ENCODE peak calls at places on chromosomes 2 and 18, in four cellular contexts. J, D, V and S are unnamed samples.

GRCh38 chr2:137947714-137948336 is 16.4 kb upstream of the HNMT start:
- DNase-seq in D (peak; percentile 61), V (peak; percentile 47), J (peak; percentile 41), S (peak; percentile 60)

GRCh38 chr2:187654535-187654934 is 100.3 kb upstream of the TFPI start:
- DNase-seq in D (peak; percentile 76), J (no peak), V (peak; percentile 2), S (no peak)

GRCh38 chr2:107772380-107772779 is 54.3 kb upstream of the RGPD4 start:
- DNase-seq in J (no peak), V (no peak), D (no peak), S (no peak)

GRCh38 chr2:197255550-197255949 is 55.0 kb downstream of the ANKRD44 start:
- DNase-seq in D (peak; percentile 11), J (no peak), V (no peak), S (peak; percentile 44)

GRCh38 chr2:181250691-181251090 is 206.5 kb upstream of the ITGA4 start:
- DNase-seq in J (no peak), D (no peak), V (no peak), S (no peak)

GRCh38 chr2:1510184-1510583 is 96.9 kb downstream of the TPO start:
- DNase-seq in V (no peak), J (no peak), D (no peak), S (no peak)

GRCh38 chr2:180655393-180655792 is 325.0 kb upstream of the UBE2E3 start:
- DNase-seq in V (no peak), J (no peak), D (no peak), S (no peak)

GRCh38 chr2:3214827-3215404 is 162.7 kb downstream of the EIPR1 start:
- DNase-seq in J (no peak), V (no peak), D (peak; percentile 13), S (no peak)

GRCh38 chr2:76953733-76954347 is 568.3 kb downstream of the LRRTM4 start:
- DNase-seq in V (peak; percentile 35), D (peak; percentile 58), J (no peak), S (peak; percentile 42)

GRCh38 chr2:235501663-235502009 is 7.8 kb downstream of the AGAP1 start:
- DNase-seq in V (no peak), D (no peak), J (no peak), S (no peak)

GRCh38 chr2:205283721-205284270 is 398.5 kb upstream of the NRP2 start:
- DNase-seq in J (no peak), D (no peak), V (no peak), S (no peak)

GRCh38 chr2:23037596-23037995 is 347.4 kb upstream of the KLHL29 start:
- DNase-seq in D (no peak), V (no peak), J (no peak), S (peak; percentile 89)

GRCh38 chr2:212245868-212246267 is 292.7 kb downstream of the ERBB4 start:
- DNase-seq in D (no peak), J (no peak), V (no peak), S (no peak)

GRCh38 chr2:39947294-39948015 is 168.4 kb upstream of the THUMPD2 start:
- DNase-seq in D (no peak), J (no peak), V (no peak), S (no peak)

GRCh38 chr2:48600204-48600813 is 17.3 kb upstream of the GTF2A1L start:
- DNase-seq in V (peak; percentile 20), D (peak; percentile 52), J (peak; percentile 15), S (peak; percentile 51)

GRCh38 chr2:5915926-5916325 is 223.7 kb downstream of the SOX11 start:
- DNase-seq in V (peak; percentile 49), D (peak; percentile 53), J (peak; percentile 10), S (no peak)

GRCh38 chr2:226540204-226540994 is 259.2 kb downstream of the IRS1 start:
- DNase-seq in V (no peak), J (no peak), D (no peak), S (no peak)

GRCh38 chr2:37156857-37157714 is at the start of gene EIF2AK2:
- DNase-seq in V (peak; percentile 93), J (peak; percentile 70), D (peak; percentile 86), S (peak; percentile 70)

GRCh38 chr2:231640646-231641111 is 48.0 kb downstream of the TEX44 start:
- DNase-seq in V (no peak), J (no peak), D (no peak), S (no peak)

GRCh38 chr2:106789185-106789584 is 96.8 kb downstream of the ST6GAL2 start:
- DNase-seq in V (peak; percentile 25), D (no peak), J (no peak), S (no peak)

GRCh38 chr2:230153390-230153976 is 66.3 kb downstream of the SP110 start:
- DNase-seq in V (no peak), D (no peak), J (no peak), S (no peak)

GRCh38 chr18:23238152-23238531 is 102.9 kb downstream of the CABLES1 start:
- DNase-seq in V (peak; percentile 73), J (no peak), D (no peak), S (no peak)

GRCh38 chr2:217622205-217622621 is 380.6 kb downstream of the TNS1 start:
- DNase-seq in J (no peak), V (peak; percentile 11), D (peak; percentile 68), S (peak; percentile 64)

GRCh38 chr2:49248506-49248905 is 94.2 kb upstream of the FSHR start:
- DNase-seq in J (peak; percentile 83), D (no peak), V (peak; percentile 8), S (no peak)

GRCh38 chr2:225282858-225283693 is 116.4 kb upstream of the NYAP2 start:
- DNase-seq in V (no peak), D (peak; percentile 40), J (no peak), S (peak; percentile 3)

GRCh38 chr2:191846787-191847620 is at the start of gene CAVIN2:
- DNase-seq in J (peak; percentile 69), D (peak; percentile 4), V (peak; percentile 65), S (no peak)

GRCh38 chr2:236089271-236090026 is 78.7 kb downstream of the GBX2 start:
- DNase-seq in J (no peak), V (no peak), D (no peak), S (no peak)

GRCh38 chr18:43271593-43272432 is 5.5 kb downstream of the SYT4 start:
- DNase-seq in J (peak; percentile 9), D (peak; percentile 48), V (peak; percentile 6), S (no peak)

GRCh38 chr2:19362652-19363473 is 4.4 kb upstream of the OSR1 start:
- DNase-seq in J (peak; percentile 88), V (peak; percentile 83), D (peak; percentile 89), S (peak; percentile 72)

GRCh38 chr2:159872353-159872752 is 74.3 kb upstream of the CD302 start:
- DNase-seq in V (no peak), D (no peak), J (no peak), S (no peak)

GRCh38 chr2:11889101-11889850 is 142.8 kb downstream of the LPIN1 start:
- DNase-seq in J (no peak), D (no peak), V (no peak), S (no peak)